ENCODE peak calls at places on chromosome 10, in ten cellular contexts. K, M, H, R, U, Y, C, N, V and F are unnamed samples.

GRCh38 chr10:91090761-91091529 is 129.5 kb upstream of the PCGF5 start:
- DNase-seq in K (no peak), M (no peak), H (peak), R (no peak), U (peak), Y (peak), C (no peak), N (no peak), V (no peak), F (no peak)

GRCh38 chr10:28925154-28925663 is 247.9 kb downstream of the BAMBI start:
- DNase-seq in K (no peak), M (no peak), H (no peak), R (no peak), U (peak), Y (no peak), C (no peak), N (no peak), V (no peak), F (no peak)

GRCh38 chr10:111034598-111035310 is 42.1 kb upstream of the ADRA2A start:
- DNase-seq in K (no peak), M (no peak), H (no peak), R (no peak), U (peak), Y (peak), C (no peak), N (no peak), V (no peak), F (no peak)

GRCh38 chr10:97307866-97308780 is 10.9 kb upstream of the FRAT1 start:
- DNase-seq in K (no peak), M (no peak), H (no peak), R (no peak), U (no peak), Y (no peak), C (no peak), N (no peak), V (no peak), F (no peak)

GRCh38 chr10:30816144-30816811 is 186.7 kb upstream of the LYZL2 start:
- DNase-seq in K (no peak), M (no peak), H (no peak), R (no peak), U (no peak), Y (no peak), C (no peak), N (no peak), V (no peak), F (no peak)

GRCh38 chr10:110081914-110082313 is 74.1 kb downstream of the ADD3 start:
- DNase-seq in K (no peak), M (no peak), H (no peak), R (no peak), U (no peak), Y (peak), C (no peak), N (peak), V (no peak), F (no peak)

GRCh38 chr10:18949391-18949790 is 99.2 kb upstream of the MALRD1 start:
- DNase-seq in K (no peak), M (no peak), H (no peak), R (no peak), U (no peak), Y (peak), C (no peak), N (no peak), V (no peak), F (no peak)

GRCh38 chr10:107031981-107032699 is 132.4 kb downstream of the SORCS1 start:
- DNase-seq in K (no peak), M (no peak), H (no peak), R (no peak), U (no peak), Y (peak), C (no peak), N (no peak), V (no peak), F (no peak)

GRCh38 chr10:77504196-77504869 is 133.3 kb downstream of the KCNMA1 start:
- DNase-seq in K (no peak), M (no peak), H (no peak), R (no peak), U (no peak), Y (peak), C (no peak), N (no peak), V (no peak), F (no peak)

GRCh38 chr10:120760246-120760645 is 90.9 kb upstream of the WDR11 start:
- DNase-seq in K (no peak), M (no peak), H (no peak), R (no peak), U (no peak), Y (no peak), C (no peak), N (no peak), V (no peak), F (no peak)

GRCh38 chr10:31318382-31318853 is 598 bp upstream of the ZEB1 start:
- DNase-seq in K (peak), M (peak), H (peak), R (peak), U (peak), Y (peak), C (no peak), N (peak), V (no peak), F (no peak)

GRCh38 chr10:25130911-25131310 is 43.9 kb upstream of the GPR158 start:
- DNase-seq in K (no peak), M (no peak), H (no peak), R (no peak), U (peak), Y (peak), C (no peak), N (no peak), V (no peak), F (peak)

GRCh38 chr10:86888585-86889381 is 68.6 kb downstream of the MMRN2 start:
- DNase-seq in K (peak), M (no peak), H (no peak), R (no peak), U (peak), Y (peak), C (peak), N (no peak), V (peak), F (peak)

GRCh38 chr10:133616371-133617130 is 10.0 kb downstream of the FRG2B start:
- DNase-seq in K (no peak), M (peak), H (no peak), R (no peak), U (no peak), Y (no peak), C (no peak), N (peak), V (no peak), F (no peak)

GRCh38 chr10:59323036-59323459 is 39.3 kb downstream of the FAM13C start:
- DNase-seq in K (no peak), M (no peak), H (no peak), R (no peak), U (no peak), Y (no peak), C (no peak), N (peak), V (no peak), F (no peak)

GRCh38 chr10:3946234-3947229 is 161.5 kb upstream of the KLF6 start:
- DNase-seq in K (no peak), M (no peak), H (no peak), R (no peak), U (no peak), Y (no peak), C (no peak), N (no peak), V (no peak), F (no peak)

GRCh38 chr10:23187155-23187554 is 5.0 kb upstream of the PTF1A start:
- DNase-seq in K (no peak), M (no peak), H (no peak), R (no peak), U (no peak), Y (no peak), C (no peak), N (no peak), V (no peak), F (no peak)

GRCh38 chr10:11863353-11864105 is 40.4 kb downstream of the PROSER2 start:
- DNase-seq in K (peak), M (peak), H (no peak), R (peak), U (no peak), Y (no peak), C (peak), N (no peak), V (no peak), F (no peak)

GRCh38 chr10:21510218-21511070 is 15.0 kb downstream of the SKIDA1 start:
- DNase-seq in K (no peak), M (no peak), H (no peak), R (no peak), U (peak), Y (no peak), C (no peak), N (no peak), V (no peak), F (no peak)

GRCh38 chr10:47311193-47311899 is 10.9 kb upstream of the GDF2 start:
- DNase-seq in K (no peak), M (peak), H (no peak), R (peak), U (no peak), Y (no peak), C (peak), N (peak), V (no peak), F (no peak)

GRCh38 chr10:86345296-86346168 is 21.1 kb downstream of the GRID1 start:
- DNase-seq in K (no peak), M (peak), H (no peak), R (no peak), U (peak), Y (no peak), C (no peak), N (no peak), V (no peak), F (no peak)

GRCh38 chr10:69318997-69319727 is 40.9 kb downstream of the HK1 start:
- DNase-seq in K (peak), M (peak), H (no peak), R (peak), U (peak), Y (peak), C (peak), N (no peak), V (no peak), F (no peak)

GRCh38 chr10:70634011-70634410 is 31.5 kb upstream of the PRF1 start:
- DNase-seq in K (no peak), M (no peak), H (no peak), R (no peak), U (no peak), Y (no peak), C (no peak), N (no peak), V (no peak), F (no peak)

GRCh38 chr10:119522747-119523426 is 19.6 kb downstream of the RGS10 start:
- DNase-seq in K (no peak), M (no peak), H (no peak), R (no peak), U (no peak), Y (no peak), C (no peak), N (no peak), V (no peak), F (no peak)

GRCh38 chr10:75211007-75211735 is 575 bp downstream of the VDAC2 start:
- DNase-seq in K (no peak), M (peak), H (no peak), R (no peak), U (peak), Y (peak), C (peak), N (no peak), V (no peak), F (no peak)